ENCODE peak calls at places on chromosome 17, in seven cellular contexts. One of them, this sample, is unnamed.

GRCh38 chr17:82006468-82007227 is 16.0 kb downstream of the CENPX start:
- DNase-seq in thoracic aorta: no peak
- DNase-seq in A549: no peak
- DNase-seq in lower leg skin: no peak
- DNase-seq in AG09309: no peak
- DNase-seq in colonic mucosa: no peak
- DNase-seq in hepatocyte: no peak
- DNase-seq in this sample: no peak

GRCh38 chr17:42797067-42798007 is 1.2 kb downstream of the COA3 start:
- DNase-seq in thoracic aorta: no peak
- DNase-seq in A549: no peak
- DNase-seq in lower leg skin: no peak
- DNase-seq in AG09309: no peak
- DNase-seq in colonic mucosa: peak; percentile 75
- DNase-seq in hepatocyte: peak; percentile 65
- DNase-seq in this sample: no peak

GRCh38 chr17:876272-876671 is 94.1 kb downstream of the MRM3 start:
- DNase-seq in thoracic aorta: no peak
- DNase-seq in A549: no peak
- DNase-seq in lower leg skin: no peak
- DNase-seq in AG09309: no peak
- DNase-seq in colonic mucosa: no peak
- DNase-seq in hepatocyte: no peak
- DNase-seq in this sample: no peak

GRCh38 chr17:75267146-75267402 is 4.0 kb downstream of the MIF4GD start:
- DNase-seq in thoracic aorta: no peak
- DNase-seq in A549: no peak
- DNase-seq in lower leg skin: no peak
- DNase-seq in AG09309: no peak
- DNase-seq in colonic mucosa: no peak
- DNase-seq in hepatocyte: no peak
- DNase-seq in this sample: no peak

GRCh38 chr17:21460358-21460757 is 84.2 kb downstream of the KCNJ12 start:
- DNase-seq in thoracic aorta: no peak
- DNase-seq in A549: no peak
- DNase-seq in lower leg skin: no peak
- DNase-seq in AG09309: peak; percentile 8
- DNase-seq in colonic mucosa: no peak
- DNase-seq in hepatocyte: no peak
- DNase-seq in this sample: no peak

GRCh38 chr17:29237476-29238132 is 9.1 kb upstream of the CRYBA1 start:
- DNase-seq in thoracic aorta: no peak
- DNase-seq in A549: no peak
- DNase-seq in lower leg skin: no peak
- DNase-seq in AG09309: no peak
- DNase-seq in colonic mucosa: no peak
- DNase-seq in hepatocyte: no peak
- DNase-seq in this sample: no peak

GRCh38 chr17:49557204-49558024 is 18.3 kb upstream of the NXPH3 start:
- DNase-seq in thoracic aorta: no peak
- DNase-seq in A549: peak; percentile 72
- DNase-seq in lower leg skin: no peak
- DNase-seq in AG09309: no peak
- DNase-seq in colonic mucosa: no peak
- DNase-seq in hepatocyte: peak; percentile 73
- DNase-seq in this sample: no peak

GRCh38 chr17:38719943-38720641 is 10.0 kb upstream of the CISD3 start:
- DNase-seq in thoracic aorta: no peak
- DNase-seq in A549: no peak
- DNase-seq in lower leg skin: no peak
- DNase-seq in AG09309: no peak
- DNase-seq in colonic mucosa: no peak
- DNase-seq in hepatocyte: no peak
- DNase-seq in this sample: no peak

GRCh38 chr17:33291248-33292183 is 1.6 kb downstream of the ASIC2 start:
- DNase-seq in thoracic aorta: no peak
- DNase-seq in A549: peak; percentile 26
- DNase-seq in lower leg skin: no peak
- DNase-seq in AG09309: no peak
- DNase-seq in colonic mucosa: peak; percentile 38
- DNase-seq in hepatocyte: peak; percentile 50
- DNase-seq in this sample: no peak

GRCh38 chr17:21452377-21453143 is 76.4 kb downstream of the KCNJ12 start:
- DNase-seq in thoracic aorta: no peak
- DNase-seq in A549: no peak
- DNase-seq in lower leg skin: peak; percentile 63
- DNase-seq in AG09309: peak; percentile 4
- DNase-seq in colonic mucosa: peak; percentile 58
- DNase-seq in hepatocyte: peak; percentile 67
- DNase-seq in this sample: no peak

GRCh38 chr17:3903051-3903825 is 10.4 kb upstream of the CAMKK1 start:
- DNase-seq in thoracic aorta: no peak
- DNase-seq in A549: no peak
- DNase-seq in lower leg skin: no peak
- DNase-seq in AG09309: no peak
- DNase-seq in colonic mucosa: no peak
- DNase-seq in hepatocyte: no peak
- DNase-seq in this sample: no peak

GRCh38 chr17:74502866-74503265 is 28.4 kb downstream of the CD300LB start:
- DNase-seq in thoracic aorta: no peak
- DNase-seq in A549: no peak
- DNase-seq in lower leg skin: no peak
- DNase-seq in AG09309: no peak
- DNase-seq in colonic mucosa: no peak
- DNase-seq in hepatocyte: no peak
- DNase-seq in this sample: no peak

GRCh38 chr17:33049781-33050414 is 58.3 kb downstream of the SPACA3 start:
- DNase-seq in thoracic aorta: no peak
- DNase-seq in A549: peak; percentile 76
- DNase-seq in lower leg skin: peak; percentile 19
- DNase-seq in AG09309: no peak
- DNase-seq in colonic mucosa: peak; percentile 68
- DNase-seq in hepatocyte: peak; percentile 64
- DNase-seq in this sample: no peak

GRCh38 chr17:10743316-10744009 is 13.6 kb upstream of the TMEM220 start:
- DNase-seq in thoracic aorta: no peak
- DNase-seq in A549: no peak
- DNase-seq in lower leg skin: no peak
- DNase-seq in AG09309: peak; percentile 52
- DNase-seq in colonic mucosa: no peak
- DNase-seq in hepatocyte: no peak
- DNase-seq in this sample: no peak

GRCh38 chr17:61088556-61088955 is 311.1 kb upstream of the TBX2 start:
- DNase-seq in thoracic aorta: no peak
- DNase-seq in A549: no peak
- DNase-seq in lower leg skin: no peak
- DNase-seq in AG09309: no peak
- DNase-seq in colonic mucosa: no peak
- DNase-seq in hepatocyte: no peak
- DNase-seq in this sample: no peak

GRCh38 chr17:49090885-49091594 is 41.5 kb upstream of the B4GALNT2 start:
- DNase-seq in thoracic aorta: no peak
- DNase-seq in A549: no peak
- DNase-seq in lower leg skin: peak; percentile 15
- DNase-seq in AG09309: no peak
- DNase-seq in colonic mucosa: no peak
- DNase-seq in hepatocyte: peak; percentile 33
- DNase-seq in this sample: no peak

GRCh38 chr17:11925271-11926021 is 71.8 kb downstream of the ZNF18 start:
- DNase-seq in thoracic aorta: no peak
- DNase-seq in A549: no peak
- DNase-seq in lower leg skin: no peak
- DNase-seq in AG09309: no peak
- DNase-seq in colonic mucosa: no peak
- DNase-seq in hepatocyte: no peak
- DNase-seq in this sample: no peak

GRCh38 chr17:78583091-78583490 is 5.9 kb upstream of the DNAH17 start:
- DNase-seq in thoracic aorta: no peak
- DNase-seq in A549: peak; percentile 76
- DNase-seq in lower leg skin: no peak
- DNase-seq in AG09309: no peak
- DNase-seq in colonic mucosa: no peak
- DNase-seq in hepatocyte: no peak
- DNase-seq in this sample: no peak

GRCh38 chr17:75338335-75338734 is 49.1 kb upstream of the SLC25A19 start:
- DNase-seq in thoracic aorta: no peak
- DNase-seq in A549: no peak
- DNase-seq in lower leg skin: no peak
- DNase-seq in AG09309: peak; percentile 59
- DNase-seq in colonic mucosa: no peak
- DNase-seq in hepatocyte: no peak
- DNase-seq in this sample: no peak

GRCh38 chr17:50312311-50312710 is 33.6 kb upstream of the XYLT2 start:
- DNase-seq in thoracic aorta: no peak
- DNase-seq in A549: no peak
- DNase-seq in lower leg skin: no peak
- DNase-seq in AG09309: no peak
- DNase-seq in colonic mucosa: no peak
- DNase-seq in hepatocyte: no peak
- DNase-seq in this sample: no peak

GRCh38 chr17:38867179-38867994 is 2.5 kb upstream of the LASP1 start:
- DNase-seq in thoracic aorta: no peak
- DNase-seq in A549: peak; percentile 63
- DNase-seq in lower leg skin: peak; percentile 62
- DNase-seq in AG09309: no peak
- DNase-seq in colonic mucosa: peak; percentile 70
- DNase-seq in hepatocyte: peak; percentile 81
- DNase-seq in this sample: no peak

GRCh38 chr17:81991684-81992513 is 14.5 kb downstream of the ASPSCR1 start:
- DNase-seq in thoracic aorta: peak; percentile 29
- DNase-seq in A549: no peak
- DNase-seq in lower leg skin: peak; percentile 53
- DNase-seq in AG09309: no peak
- DNase-seq in colonic mucosa: peak; percentile 92
- DNase-seq in hepatocyte: peak; percentile 79
- DNase-seq in this sample: no peak

GRCh38 chr17:66938656-66939055 is 25.9 kb upstream of the CACNG4 start:
- DNase-seq in thoracic aorta: no peak
- DNase-seq in A549: no peak
- DNase-seq in lower leg skin: no peak
- DNase-seq in AG09309: no peak
- DNase-seq in colonic mucosa: no peak
- DNase-seq in hepatocyte: no peak
- DNase-seq in this sample: no peak

GRCh38 chr17:44062871-44063270 is 3.6 kb downstream of the LSM12 start:
- DNase-seq in thoracic aorta: no peak
- DNase-seq in A549: no peak
- DNase-seq in lower leg skin: no peak
- DNase-seq in AG09309: no peak
- DNase-seq in colonic mucosa: no peak
- DNase-seq in hepatocyte: no peak
- DNase-seq in this sample: no peak

GRCh38 chr17:44067547-44067945 is 1.1 kb upstream of the LSM12 start:
- DNase-seq in thoracic aorta: no peak
- DNase-seq in A549: no peak
- DNase-seq in lower leg skin: no peak
- DNase-seq in AG09309: no peak
- DNase-seq in colonic mucosa: no peak
- DNase-seq in hepatocyte: no peak
- DNase-seq in this sample: no peak

GRCh38 chr17:44066204-44066930 is at the start of gene LSM12:
- DNase-seq in thoracic aorta: peak; percentile 56
- DNase-seq in A549: peak; percentile 95
- DNase-seq in lower leg skin: peak; percentile 83
- DNase-seq in AG09309: no peak
- DNase-seq in colonic mucosa: peak; percentile 95
- DNase-seq in hepatocyte: peak; percentile 96
- DNase-seq in this sample: peak; percentile 19

GRCh38 chr17:44063704-44064639 is 2.5 kb downstream of the LSM12 start:
- DNase-seq in thoracic aorta: no peak
- DNase-seq in A549: no peak
- DNase-seq in lower leg skin: no peak
- DNase-seq in AG09309: no peak
- DNase-seq in colonic mucosa: no peak
- DNase-seq in hepatocyte: no peak
- DNase-seq in this sample: no peak

GRCh38 chr17:44065668-44066203 is 735 bp downstream of the LSM12 start:
- DNase-seq in thoracic aorta: no peak
- DNase-seq in A549: no peak
- DNase-seq in lower leg skin: no peak
- DNase-seq in AG09309: no peak
- DNase-seq in colonic mucosa: no peak
- DNase-seq in hepatocyte: no peak
- DNase-seq in this sample: no peak
- TF ChIP-seq CTCF in thoracic aorta: no peak
- TF ChIP-seq CTCF in A549: no peak
- TF ChIP-seq CTCF in lower leg skin: no peak
- TF ChIP-seq CTCF in AG09309: no peak
- TF ChIP-seq CTCF in colonic mucosa: no peak
- TF ChIP-seq CTCF in hepatocyte: no peak
- TF ChIP-seq CTCF in this sample: no peak

DNA sequence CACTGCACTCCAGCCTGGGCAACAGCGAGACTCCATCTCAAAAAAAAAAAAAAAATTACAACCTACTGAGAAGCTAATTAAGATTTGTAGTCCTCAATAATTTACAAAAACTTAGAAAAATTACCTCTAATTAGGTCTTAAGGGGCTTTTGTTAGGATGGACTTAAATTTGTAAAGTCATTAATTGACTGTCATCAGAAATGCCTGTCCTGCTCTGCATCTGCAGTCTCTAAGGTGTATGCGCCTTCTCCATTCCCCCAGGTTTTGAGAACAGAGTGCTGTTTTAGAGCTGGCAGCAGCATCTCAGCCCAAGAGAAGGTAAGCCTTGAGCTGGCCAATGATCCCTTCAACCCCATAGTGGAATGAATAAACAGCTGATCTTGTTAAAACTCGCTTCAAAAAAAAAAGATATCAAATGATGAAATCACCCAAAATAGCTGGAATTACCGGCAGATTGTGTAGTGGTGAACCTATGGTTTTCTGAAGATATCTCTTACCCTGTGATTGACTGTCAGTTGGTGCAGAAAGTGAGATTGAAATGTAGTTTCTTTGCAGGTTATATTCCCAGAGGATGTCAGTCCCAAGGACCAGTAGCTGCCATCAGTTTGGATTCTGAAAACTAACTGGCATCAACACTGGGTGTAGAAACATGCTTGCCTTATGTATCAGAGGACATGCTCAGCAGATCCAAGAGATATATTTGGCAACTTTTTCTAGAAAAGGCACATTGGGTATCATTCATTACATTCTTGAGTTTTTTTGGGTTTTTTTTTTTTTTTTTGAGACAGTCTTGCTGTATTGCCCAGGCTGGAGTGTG is 25.7 kb downstream of the TRPV2 start:
- DNase-seq in thoracic aorta: no peak
- DNase-seq in A549: no peak
- DNase-seq in lower leg skin: no peak
- DNase-seq in AG09309: no peak
- DNase-seq in colonic mucosa: no peak
- DNase-seq in hepatocyte: no peak
- DNase-seq in this sample: no peak
- H3K4me3 ChIP-seq in thoracic aorta: no peak overlapping the region
- H3K4me3 ChIP-seq in A549: peak overlapping the region; percentile 75
- H3K4me3 ChIP-seq in lower leg skin: no peak overlapping the region
- H3K4me3 ChIP-seq in AG09309: peak overlapping the region; percentile 88
- H3K4me3 ChIP-seq in colonic mucosa: peak overlapping the region; percentile 98
- H3K4me3 ChIP-seq in hepatocyte: peak overlapping the region; percentile 59
- H3K4me3 ChIP-seq in this sample: peak overlapping the region; percentile 96

GRCh38 chr17:44887016-44887415 is 12.2 kb downstream of the EFTUD2 start:
- DNase-seq in thoracic aorta: no peak
- DNase-seq in A549: no peak
- DNase-seq in lower leg skin: no peak
- DNase-seq in AG09309: no peak
- DNase-seq in colonic mucosa: no peak
- DNase-seq in hepatocyte: no peak
- DNase-seq in this sample: no peak
- TF ChIP-seq CTCF in thoracic aorta: no peak
- TF ChIP-seq CTCF in A549: no peak
- TF ChIP-seq CTCF in lower leg skin: no peak
- TF ChIP-seq CTCF in AG09309: no peak
- TF ChIP-seq CTCF in colonic mucosa: no peak
- TF ChIP-seq CTCF in hepatocyte: no peak
- TF ChIP-seq CTCF in this sample: no peak

GRCh38 chr17:68034452-68034776 is 1.1 kb upstream of the KPNA2 start:
- DNase-seq in thoracic aorta: no peak
- DNase-seq in A549: no peak
- DNase-seq in lower leg skin: no peak
- DNase-seq in AG09309: no peak
- DNase-seq in colonic mucosa: no peak
- DNase-seq in hepatocyte: no peak
- DNase-seq in this sample: no peak
- H3K4me3 ChIP-seq in thoracic aorta: peak overlapping the region; percentile 80
- H3K4me3 ChIP-seq in A549: peak overlapping the region; percentile 43
- H3K4me3 ChIP-seq in lower leg skin: no peak overlapping the region
- H3K4me3 ChIP-seq in AG09309: no peak overlapping the region
- H3K4me3 ChIP-seq in colonic mucosa: no peak overlapping the region
- H3K4me3 ChIP-seq in hepatocyte: peak overlapping the region; percentile 8
- H3K4me3 ChIP-seq in this sample: no peak overlapping the region